ENCODE peak calls at places on chromosomes 11 and 22, in ten cellular contexts. O, A, B, N, F, K, S, Q, V and R are unnamed samples.

GRCh38 chr22:23060612-23061400 is 9.5 kb upstream of the GNAZ start:
- DNase-seq in O (no peak), A (no peak), B (no peak), N (no peak), F (no peak), K (no peak), S (no peak), Q (no peak), V (no peak), R (no peak)

GRCh38 chr11:106748059-106748458 is 270.2 kb downstream of the GUCY1A2 start:
- DNase-seq in O (no peak), A (no peak), B (no peak), N (no peak), F (no peak), K (no peak), S (no peak), Q (no peak), V (no peak), R (no peak)

GRCh38 chr11:120061761-120062560 is 76.0 kb downstream of the TRIM29 start:
- DNase-seq in O (peak), A (peak), B (peak), N (peak), F (no peak), K (no peak), S (peak), Q (no peak), V (no peak), R (no peak)

GRCh38 chr22:32080904-32081303 is 37.8 kb downstream of the SLC5A1 start:
- DNase-seq in O (peak), A (peak), B (peak), N (no peak), F (no peak), K (no peak), S (peak), Q (no peak), V (peak), R (peak)

GRCh38 chr11:102316505-102316904 is 779 bp upstream of the BIRC3 start:
- DNase-seq in O (no peak), A (no peak), B (no peak), N (no peak), F (no peak), K (no peak), S (no peak), Q (no peak), V (no peak), R (no peak)

GRCh38 chr11:38019072-38019775 is 1421.2 kb upstream of the RAG2 start:
- DNase-seq in O (no peak), A (no peak), B (no peak), N (no peak), F (no peak), K (no peak), S (no peak), Q (no peak), V (peak), R (peak)

GRCh38 chr22:50194037-50194809 is 6.6 kb upstream of the SELENOO start:
- DNase-seq in O (no peak), A (no peak), B (no peak), N (no peak), F (no peak), K (no peak), S (no peak), Q (no peak), V (no peak), R (no peak)

GRCh38 chr11:22508691-22509090 is 116.9 kb downstream of the FANCF start:
- DNase-seq in O (no peak), A (no peak), B (no peak), N (no peak), F (no peak), K (no peak), S (no peak), Q (no peak), V (no peak), R (no peak)

GRCh38 chr22:37610480-37611148 is 2.0 kb downstream of the GGA1 start:
- DNase-seq in O (no peak), A (no peak), B (peak), N (no peak), F (no peak), K (no peak), S (no peak), Q (no peak), V (no peak), R (no peak)

GRCh38 chr22:31271485-31271884 is 20.8 kb downstream of the PIK3IP1 start:
- DNase-seq in O (no peak), A (peak), B (no peak), N (no peak), F (no peak), K (no peak), S (peak), Q (no peak), V (no peak), R (no peak)

GRCh38 chr11:84580338-84580737 is 1046.8 kb downstream of the DLG2 start:
- DNase-seq in O (no peak), A (no peak), B (no peak), N (no peak), F (no peak), K (no peak), S (no peak), Q (no peak), V (no peak), R (no peak)

GRCh38 chr11:93236741-93237675 is 39.2 kb upstream of the SLC36A4 start:
- DNase-seq in O (peak), A (peak), B (peak), N (peak), F (no peak), K (no peak), S (peak), Q (peak), V (peak), R (peak)

GRCh38 chr22:33940741-33941140 is 20.5 kb upstream of the LARGE1 start:
- DNase-seq in O (no peak), A (no peak), B (no peak), N (no peak), F (no peak), K (no peak), S (no peak), Q (no peak), V (no peak), R (no peak)

GRCh38 chr11:115659061-115659963 is 155.1 kb upstream of the CADM1 start:
- DNase-seq in O (peak), A (no peak), B (peak), N (no peak), F (no peak), K (no peak), S (peak), Q (no peak), V (no peak), R (peak)

GRCh38 chr11:80393210-80393609 is 952.4 kb upstream of the TENM4 start:
- DNase-seq in O (no peak), A (no peak), B (no peak), N (no peak), F (no peak), K (no peak), S (no peak), Q (no peak), V (no peak), R (no peak)

GRCh38 chr22:23002612-23003180 is 67.6 kb upstream of the GNAZ start:
- DNase-seq in O (no peak), A (no peak), B (no peak), N (no peak), F (no peak), K (no peak), S (no peak), Q (no peak), V (no peak), R (no peak)

GRCh38 chr22:35549338-35549737 is 8.7 kb downstream of the RASD2 start:
- DNase-seq in O (no peak), A (no peak), B (peak), N (peak), F (no peak), K (no peak), S (no peak), Q (no peak), V (no peak), R (no peak)

GRCh38 chr22:42366815-42367581 is 65.2 kb downstream of the NFAM1 start:
- DNase-seq in O (no peak), A (no peak), B (peak), N (peak), F (no peak), K (no peak), S (no peak), Q (no peak), V (no peak), R (no peak)

GRCh38 chr22:46969961-46970360 is 207.5 kb downstream of the TBC1D22A start:
- DNase-seq in O (no peak), A (no peak), B (no peak), N (no peak), F (no peak), K (no peak), S (no peak), Q (no peak), V (no peak), R (no peak)

GRCh38 chr11:93279911-93280347 is 50.6 kb upstream of the DEUP1 start:
- DNase-seq in O (no peak), A (no peak), B (no peak), N (no peak), F (no peak), K (no peak), S (no peak), Q (no peak), V (no peak), R (no peak)